ENCODE peak calls at places on chromosomes 2 and 18, in four cellular contexts. One of them, this sample, is unnamed.

GRCh38 chr18:20971886-20972267 is 139.7 kb downstream of the ROCK1 start:
- DNase-seq in GM12878: no peak
- DNase-seq in K562: peak
- DNase-seq in HL-60: peak
- DNase-seq in this sample: no peak

GRCh38 chr18:61995547-61996062 is 102.8 kb upstream of the RNF152 start:
- DNase-seq in GM12878: no peak
- DNase-seq in K562: no peak
- DNase-seq in HL-60: no peak
- DNase-seq in this sample: no peak

GRCh38 chr2:72082887-72083286 is 64.8 kb downstream of the CYP26B1 start:
- DNase-seq in K562: no peak
- DNase-seq in GM12878: no peak
- DNase-seq in HL-60: no peak
- DNase-seq in this sample: no peak

GRCh38 chr2:55555977-55556376 is 36.5 kb downstream of the CFAP36 start:
- DNase-seq in GM12878: no peak
- DNase-seq in HL-60: no peak
- DNase-seq in K562: no peak
- DNase-seq in this sample: no peak

GRCh38 chr2:182144780-182145170 is 159.1 kb downstream of the PPP1R1C start:
- DNase-seq in GM12878: no peak
- DNase-seq in K562: no peak
- DNase-seq in HL-60: no peak
- DNase-seq in this sample: no peak

GRCh38 chr18:8699948-8700347 is 5.4 kb upstream of the MTCL1 start:
- DNase-seq in K562: no peak
- DNase-seq in GM12878: no peak
- DNase-seq in HL-60: peak
- DNase-seq in this sample: no peak

GRCh38 chr2:39464867-39465266 is 27.8 kb upstream of the MAP4K3 start:
- DNase-seq in K562: no peak
- DNase-seq in GM12878: no peak
- DNase-seq in HL-60: no peak
- DNase-seq in this sample: no peak

GRCh38 chr2:213679894-213680293 is 395.6 kb downstream of the SPAG16 start:
- DNase-seq in HL-60: no peak
- DNase-seq in GM12878: no peak
- DNase-seq in K562: no peak
- DNase-seq in this sample: no peak

GRCh38 chr18:23231340-23232021 is 96.2 kb downstream of the CABLES1 start:
- DNase-seq in K562: peak
- DNase-seq in GM12878: peak
- DNase-seq in HL-60: peak
- DNase-seq in this sample: peak

GRCh38 chr2:8214221-8214620 is 467.6 kb upstream of the ID2 start:
- DNase-seq in GM12878: no peak
- DNase-seq in HL-60: no peak
- DNase-seq in K562: no peak
- DNase-seq in this sample: no peak

GRCh38 chr2:101380376-101380775 is 6.9 kb downstream of the CREG2 start:
- DNase-seq in K562: no peak
- DNase-seq in HL-60: no peak
- DNase-seq in GM12878: no peak
- DNase-seq in this sample: no peak

GRCh38 chr2:11505652-11506610 is 27.9 kb upstream of the GREB1 start:
- DNase-seq in HL-60: no peak
- DNase-seq in GM12878: peak
- DNase-seq in K562: no peak
- DNase-seq in this sample: no peak

GRCh38 chr2:223973606-223974005 is 16.3 kb downstream of the MRPL44 start:
- DNase-seq in K562: no peak
- DNase-seq in HL-60: no peak
- DNase-seq in GM12878: no peak
- DNase-seq in this sample: no peak

GRCh38 chr2:36659872-36660312 is 36.6 kb upstream of the VIT start:
- DNase-seq in K562: no peak
- DNase-seq in GM12878: no peak
- DNase-seq in HL-60: no peak
- DNase-seq in this sample: no peak

GRCh38 chr18:61655630-61656029 is 237.2 kb downstream of the RNF152 start:
- DNase-seq in K562: no peak
- DNase-seq in GM12878: no peak
- DNase-seq in HL-60: no peak
- DNase-seq in this sample: no peak

GRCh38 chr2:191923652-191923997 is 76.7 kb upstream of the CAVIN2 start:
- DNase-seq in HL-60: no peak
- DNase-seq in GM12878: no peak
- DNase-seq in K562: no peak
- DNase-seq in this sample: no peak

GRCh38 chr2:48566582-48566981 is 36.6 kb downstream of the STON1 start:
- DNase-seq in HL-60: no peak
- DNase-seq in K562: no peak
- DNase-seq in GM12878: no peak
- DNase-seq in this sample: no peak

GRCh38 chr18:26746284-26747130 is 119.0 kb downstream of the AQP4 start:
- DNase-seq in GM12878: no peak
- DNase-seq in K562: no peak
- DNase-seq in HL-60: no peak
- DNase-seq in this sample: no peak

GRCh38 chr2:160493227-160494028 is at the start of gene RBMS1:
- DNase-seq in HL-60: no peak
- DNase-seq in K562: peak
- DNase-seq in GM12878: no peak
- DNase-seq in this sample: peak

GRCh38 chr18:35661483-35662146 is 80.1 kb downstream of the GALNT1 start:
- DNase-seq in GM12878: no peak
- DNase-seq in HL-60: no peak
- DNase-seq in K562: no peak
- DNase-seq in this sample: no peak

GRCh38 chr2:179251865-179252264 is 12.8 kb downstream of the SESTD1 start:
- DNase-seq in GM12878: no peak
- DNase-seq in HL-60: no peak
- DNase-seq in K562: no peak
- DNase-seq in this sample: no peak

GRCh38 chr2:113164930-113165585 is 8.7 kb upstream of the PSD4 start:
- DNase-seq in K562: no peak
- DNase-seq in HL-60: no peak
- DNase-seq in GM12878: no peak
- DNase-seq in this sample: no peak

GRCh38 chr2:38191516-38191915 is 115.6 kb upstream of the CYP1B1 start:
- DNase-seq in K562: no peak
- DNase-seq in GM12878: no peak
- DNase-seq in HL-60: no peak
- DNase-seq in this sample: no peak

GRCh38 chr2:183283176-183283575 is 158.9 kb downstream of the NUP35 start:
- DNase-seq in HL-60: no peak
- DNase-seq in K562: no peak
- DNase-seq in GM12878: no peak
- DNase-seq in this sample: no peak

GRCh38 chr2:30510409-30510808 is 63.4 kb downstream of the LCLAT1 start:
- DNase-seq in K562: no peak
- DNase-seq in GM12878: no peak
- DNase-seq in HL-60: no peak
- DNase-seq in this sample: no peak

GRCh38 chr18:3554091-3554601 is 104.2 kb downstream of the TGIF1 start:
- DNase-seq in K562: no peak
- DNase-seq in GM12878: no peak
- DNase-seq in HL-60: no peak
- DNase-seq in this sample: no peak

GRCh38 chr18:22033085-22033484 is 136.3 kb upstream of the GATA6 start:
- DNase-seq in K562: no peak
- DNase-seq in GM12878: no peak
- DNase-seq in HL-60: no peak
- DNase-seq in this sample: no peak

GRCh38 chr2:212379103-212379502 is 159.5 kb downstream of the ERBB4 start:
- DNase-seq in GM12878: no peak
- DNase-seq in K562: no peak
- DNase-seq in HL-60: no peak
- DNase-seq in this sample: no peak

GRCh38 chr2:151996243-151997003 is 102.4 kb downstream of the CACNB4 start:
- DNase-seq in K562: no peak
- DNase-seq in HL-60: no peak
- DNase-seq in GM12878: no peak
- DNase-seq in this sample: no peak

DNA sequence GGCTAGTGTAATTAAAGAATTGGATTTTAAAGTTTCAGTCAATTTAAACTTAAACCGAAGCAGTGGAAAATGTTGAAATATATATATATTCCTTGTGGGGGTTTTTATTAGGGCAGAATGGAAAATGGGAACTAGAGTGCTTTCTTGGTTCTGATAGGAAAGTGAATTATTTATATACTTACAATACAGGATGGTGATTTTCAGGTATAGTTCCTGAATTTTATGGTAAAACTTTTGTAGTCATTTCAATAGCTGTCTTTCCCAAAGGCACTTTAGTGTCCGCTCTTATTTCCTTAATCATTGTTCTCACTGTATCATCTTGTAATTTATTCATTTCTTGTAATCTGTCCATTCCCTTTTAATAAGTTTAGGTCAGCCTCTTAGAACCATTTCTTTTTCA is 1.9 kb downstream of the RPL37A start:
- DNase-seq in HL-60: no peak
- DNase-seq in GM12878: no peak
- DNase-seq in K562: no peak
- DNase-seq in this sample: no peak
- TF ChIP-seq POLR2AphosphoS5 in HL-60: no peak
- TF ChIP-seq POLR2AphosphoS5 in GM12878: no peak
- TF ChIP-seq POLR2AphosphoS5 in K562: no peak
- TF ChIP-seq POLR2AphosphoS5 in this sample: no peak

GRCh38 chr2:20231632-20232031 is 6.7 kb upstream of the SDC1 start:
- DNase-seq in GM12878: no peak
- DNase-seq in HL-60: no peak
- DNase-seq in K562: no peak
- DNase-seq in this sample: no peak
- TF ChIP-seq SPI1 in GM12878: no peak
- TF ChIP-seq SPI1 in HL-60: no peak
- TF ChIP-seq SPI1 in K562: no peak
- TF ChIP-seq SPI1 in this sample: no peak

DNA sequence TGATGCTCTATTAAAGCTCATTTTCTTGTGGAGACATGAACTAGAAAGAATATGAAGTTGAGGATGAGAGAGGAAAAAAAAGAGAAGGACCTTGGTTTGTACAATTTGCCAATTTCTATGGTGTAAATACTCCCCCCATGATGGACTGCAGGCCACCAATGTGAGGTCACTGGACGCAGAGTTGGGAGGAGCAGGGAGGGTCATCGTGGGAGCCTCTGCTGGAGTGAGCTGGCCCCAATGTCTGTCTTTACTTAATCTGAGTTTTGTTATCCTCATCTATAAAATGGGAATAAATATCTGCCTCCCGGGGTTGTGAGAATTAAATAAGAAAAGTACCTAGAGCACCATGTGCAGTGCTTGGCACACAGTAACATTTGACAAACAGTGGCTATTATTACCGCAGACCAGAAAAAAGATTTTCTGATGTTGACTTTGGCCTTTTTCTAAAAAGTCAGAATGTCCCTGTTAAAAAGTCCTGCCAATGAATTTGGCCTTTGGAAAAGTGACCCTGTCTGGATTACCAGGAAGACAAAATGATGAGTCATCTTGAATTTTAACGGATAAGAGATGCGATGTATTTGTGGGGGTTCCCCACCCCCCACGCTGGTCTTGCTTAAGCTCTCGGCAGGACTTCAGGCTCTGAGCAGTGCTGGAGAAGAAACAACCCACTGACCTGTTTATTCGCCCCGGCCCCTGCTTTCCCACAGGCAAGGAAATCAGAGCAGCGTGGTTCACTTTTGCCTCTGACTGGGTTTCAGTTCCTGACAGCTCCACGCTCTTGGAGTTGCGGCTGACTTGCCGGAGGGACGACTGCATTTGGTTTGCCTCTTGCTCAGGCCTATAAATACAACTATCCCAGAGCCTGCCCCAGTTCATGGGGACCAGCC is 50.3 kb upstream of the FOSL2 start:
- DNase-seq in GM12878: no peak
- DNase-seq in HL-60: no peak
- DNase-seq in K562: peak
- DNase-seq in this sample: no peak
- TF ChIP-seq POLR2AphosphoS5 in GM12878: no peak
- TF ChIP-seq POLR2AphosphoS5 in HL-60: no peak
- TF ChIP-seq POLR2AphosphoS5 in K562: no peak
- TF ChIP-seq POLR2AphosphoS5 in this sample: no peak

GRCh38 chr18:76429262-76430126 is 65.5 kb downstream of the ZNF516 start:
- DNase-seq in HL-60: no peak
- DNase-seq in K562: no peak
- DNase-seq in GM12878: no peak
- DNase-seq in this sample: no peak
- TF ChIP-seq SPI1 in HL-60: no peak
- TF ChIP-seq SPI1 in K562: no peak
- TF ChIP-seq SPI1 in GM12878: no peak
- TF ChIP-seq SPI1 in this sample: no peak

GRCh38 chr2:42132066-42132965 is 36.8 kb upstream of the EML4 start:
- DNase-seq in K562: no peak
- DNase-seq in HL-60: peak
- DNase-seq in GM12878: no peak
- DNase-seq in this sample: no peak

GRCh38 chr2:42135381-42136312 is 33.5 kb upstream of the EML4 start:
- DNase-seq in GM12878: no peak
- DNase-seq in HL-60: no peak
- DNase-seq in K562: no peak
- DNase-seq in this sample: no peak

GRCh38 chr2:42129947-42130346 is 39.2 kb upstream of the EML4 start:
- DNase-seq in HL-60: no peak
- DNase-seq in GM12878: no peak
- DNase-seq in K562: no peak
- DNase-seq in this sample: no peak

GRCh38 chr2:42133771-42134195 is 35.4 kb upstream of the EML4 start:
- DNase-seq in HL-60: no peak
- DNase-seq in K562: no peak
- DNase-seq in GM12878: no peak
- DNase-seq in this sample: no peak

DNA sequence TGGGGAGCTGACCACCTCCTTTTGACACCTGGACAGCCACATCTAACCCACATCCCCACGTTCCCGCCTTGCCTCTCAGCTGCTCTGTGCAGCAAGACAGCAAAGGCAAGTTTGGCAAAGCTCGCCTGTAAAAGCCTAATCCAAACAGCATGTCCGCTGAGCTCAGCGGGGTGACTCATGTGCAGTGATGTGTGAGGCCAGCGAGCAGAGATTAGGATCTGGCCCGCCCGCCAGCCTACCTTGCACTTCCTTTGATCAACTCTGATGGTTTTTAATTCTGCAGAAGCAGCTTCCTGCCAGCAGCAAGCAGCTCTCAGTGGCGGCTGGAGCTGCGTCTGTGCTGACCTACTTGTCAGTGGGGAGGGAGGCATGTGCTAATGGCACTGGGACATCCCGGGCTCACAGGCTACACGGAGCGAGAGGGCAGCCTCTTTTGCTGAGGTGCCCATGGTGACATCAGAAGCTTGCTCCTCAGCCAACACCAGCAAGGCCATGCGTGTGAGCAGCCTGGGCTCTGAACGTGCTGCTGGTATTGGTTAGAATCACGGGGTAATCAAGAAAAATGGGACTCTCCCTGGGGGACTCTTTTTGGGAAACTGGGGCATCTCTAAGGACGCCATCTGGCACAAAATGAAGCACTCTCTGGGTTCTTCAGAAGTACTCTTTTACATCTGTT is 36.0 kb upstream of the EML4 start:
- DNase-seq in K562: peak
- DNase-seq in HL-60: peak
- DNase-seq in GM12878: peak
- DNase-seq in this sample: peak
- TF ChIP-seq POLR2AphosphoS5 in K562: no peak
- TF ChIP-seq POLR2AphosphoS5 in HL-60: no peak
- TF ChIP-seq POLR2AphosphoS5 in GM12878: peak
- TF ChIP-seq POLR2AphosphoS5 in this sample: peak